ENCODE peak calls at places on chromosomes 1 and 21, in five cellular contexts. X is cardiac muscle cell, S is mammary epithelial cell, V is endothelial cell of umbilical vein, L is stomach. F is an unnamed sample.
A peak's percentile ranks its signal among the peaks of the same experiment; 100 is the strongest.

GRCh38 chr1:32948082-32948722 is 16.4 kb downstream of the RNF19B start:
- DNase-seq in X (no peak), S (no peak), V (no peak), L (no peak), F (no peak)

GRCh38 chr1:51548986-51549619 is 30.0 kb upstream of the EPS15 start:
- DNase-seq in X (no peak), S (no peak), V (peak; percentile 74), L (no peak), F (no peak)

GRCh38 chr1:90781429-90782020 is 64.4 kb upstream of the BARHL2 start:
- DNase-seq in X (no peak), S (no peak), V (no peak), L (no peak), F (peak; percentile 11)

GRCh38 chr1:43144228-43144627 is 27.9 kb downstream of the EBNA1BP2 start:
- DNase-seq in X (peak; percentile 74), S (peak; percentile 67), V (no peak), L (no peak), F (no peak)

GRCh38 chr1:219749370-219749769 is 136.5 kb upstream of the ZC3H11B start:
- DNase-seq in X (no peak), S (no peak), V (no peak), L (no peak), F (no peak)

GRCh38 chr1:177800386-177801058 is 169.3 kb downstream of the SEC16B start:
- DNase-seq in X (no peak), S (peak; percentile 86), V (no peak), L (no peak), F (no peak)

GRCh38 chr21:26846036-26846931 is 1.1 kb upstream of the ADAMTS1 start:
- DNase-seq in X (peak; percentile 93), S (peak; percentile 50), V (peak; percentile 59), L (peak; percentile 56), F (peak; percentile 82)

GRCh38 chr1:53860967-53861411 is 22.9 kb upstream of the NDC1 start:
- DNase-seq in X (peak; percentile 72), S (peak; percentile 30), V (peak; percentile 51), L (peak; percentile 39), F (no peak)

GRCh38 chr1:219317762-219318353 is 144.2 kb downstream of the LYPLAL1 start:
- DNase-seq in X (peak; percentile 53), S (no peak), V (peak; percentile 44), L (no peak), F (no peak)

GRCh38 chr1:181089017-181089776 is 697 bp downstream of the IER5 start:
- DNase-seq in X (no peak), S (no peak), V (no peak), L (peak; percentile 44), F (no peak)

GRCh38 chr1:117061986-117062415 is 1.9 kb downstream of the TTF2 start:
- DNase-seq in X (peak; percentile 82), S (peak; percentile 82), V (no peak), L (no peak), F (no peak)

GRCh38 chr21:44290327-44291077 is 4.8 kb downstream of the AIRE start:
- DNase-seq in X (no peak), S (no peak), V (no peak), L (no peak), F (no peak)

GRCh38 chr1:87976316-87976715 is 647.6 kb downstream of the LMO4 start:
- DNase-seq in X (no peak), S (no peak), V (no peak), L (no peak), F (no peak)

GRCh38 chr21:41500931-41501381 is 7.0 kb downstream of the TMPRSS2 start:
- DNase-seq in X (no peak), S (no peak), V (no peak), L (peak; percentile 74), F (no peak)

GRCh38 chr1:167301355-167301754 is 80.7 kb downstream of the POU2F1 start:
- DNase-seq in X (no peak), S (no peak), V (no peak), L (no peak), F (no peak)

GRCh38 chr1:205396972-205397616 is 24.8 kb downstream of the LEMD1 start:
- DNase-seq in X (peak; percentile 75), S (peak; percentile 52), V (peak; percentile 35), L (no peak), F (peak; percentile 71)

GRCh38 chr1:155514582-155515187 is 47.9 kb downstream of the ASH1L start:
- DNase-seq in X (peak; percentile 54), S (no peak), V (no peak), L (no peak), F (no peak)

GRCh38 chr1:172955161-172955821 is 95.5 kb downstream of the TNFSF18 start:
- DNase-seq in X (peak; percentile 54), S (no peak), V (peak; percentile 85), L (no peak), F (no peak)

GRCh38 chr1:182278144-182279054 is 113.2 kb downstream of the GLUL start:
- DNase-seq in X (no peak), S (no peak), V (no peak), L (no peak), F (no peak)

GRCh38 chr1:109570414-109570813 is 22.0 kb downstream of the GNAI3 start:
- DNase-seq in X (peak; percentile 54), S (peak; percentile 81), V (peak; percentile 24), L (no peak), F (no peak)

GRCh38 chr1:198575715-198576641 is 35.5 kb upstream of the ATP6V1G3 start:
- DNase-seq in X (no peak), S (peak; percentile 38), V (no peak), L (no peak), F (no peak)

GRCh38 chr1:66300986-66301451 is 232.9 kb upstream of the SGIP1 start:
- DNase-seq in X (peak; percentile 69), S (no peak), V (peak; percentile 86), L (no peak), F (no peak)

DNA sequence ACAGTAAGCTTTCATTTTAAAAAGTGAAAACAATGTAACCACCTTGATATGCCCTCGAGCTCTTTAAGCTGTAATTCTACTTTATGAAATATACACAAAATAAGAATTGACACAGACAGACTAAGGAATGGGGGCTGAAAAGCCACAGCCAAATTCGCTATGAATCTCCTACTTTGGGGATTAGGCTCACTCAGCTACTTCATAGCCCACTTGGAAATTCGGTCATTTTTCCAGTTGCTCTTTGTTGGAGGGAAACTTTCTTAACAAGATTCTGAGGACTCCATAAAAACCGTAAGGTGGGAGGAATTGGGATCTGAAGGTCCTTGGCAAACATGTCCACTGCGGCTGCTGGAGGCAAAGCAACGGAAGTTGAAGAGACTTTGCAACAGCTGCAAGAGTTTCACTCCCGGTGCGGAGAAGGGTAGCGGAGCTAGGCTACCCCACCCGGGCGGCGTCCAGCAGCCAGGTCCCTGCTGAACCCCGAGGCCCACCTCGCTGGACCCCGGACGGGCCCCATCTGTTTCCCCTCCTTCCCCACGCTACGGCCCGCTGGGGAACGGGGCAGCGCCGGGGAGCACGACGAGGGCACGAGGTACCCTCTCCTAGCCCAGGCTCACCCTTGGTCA is 634 bp downstream of the MYCBP start:
- DNase-seq in X (peak; percentile 38), S (peak; percentile 17), V (no peak), L (peak; percentile 27), F (no peak)
- H3K27ac ChIP-seq in X (peak overlapping the region; percentile 19), S (peak overlapping the region; percentile 57), V (peak overlapping the region; percentile 12), L (peak overlapping the region; percentile 74), F (peak overlapping the region; percentile 61)

GRCh38 chr1:179001451-179001850 is 24.2 kb upstream of the FAM20B start:
- DNase-seq in X (no peak), S (no peak), V (no peak), L (no peak), F (no peak)

GRCh38 chr1:179007233-179007632 is 18.5 kb upstream of the FAM20B start:
- DNase-seq in X (no peak), S (no peak), V (no peak), L (no peak), F (no peak)

GRCh38 chr1:179002552-179003345 is 22.9 kb upstream of the FAM20B start:
- DNase-seq in X (peak; percentile 74), S (peak; percentile 27), V (peak; percentile 63), L (peak; percentile 74), F (peak; percentile 67)

GRCh38 chr1:178999061-178999460 is 26.6 kb upstream of the FAM20B start:
- DNase-seq in X (no peak), S (no peak), V (no peak), L (no peak), F (no peak)

DNA sequence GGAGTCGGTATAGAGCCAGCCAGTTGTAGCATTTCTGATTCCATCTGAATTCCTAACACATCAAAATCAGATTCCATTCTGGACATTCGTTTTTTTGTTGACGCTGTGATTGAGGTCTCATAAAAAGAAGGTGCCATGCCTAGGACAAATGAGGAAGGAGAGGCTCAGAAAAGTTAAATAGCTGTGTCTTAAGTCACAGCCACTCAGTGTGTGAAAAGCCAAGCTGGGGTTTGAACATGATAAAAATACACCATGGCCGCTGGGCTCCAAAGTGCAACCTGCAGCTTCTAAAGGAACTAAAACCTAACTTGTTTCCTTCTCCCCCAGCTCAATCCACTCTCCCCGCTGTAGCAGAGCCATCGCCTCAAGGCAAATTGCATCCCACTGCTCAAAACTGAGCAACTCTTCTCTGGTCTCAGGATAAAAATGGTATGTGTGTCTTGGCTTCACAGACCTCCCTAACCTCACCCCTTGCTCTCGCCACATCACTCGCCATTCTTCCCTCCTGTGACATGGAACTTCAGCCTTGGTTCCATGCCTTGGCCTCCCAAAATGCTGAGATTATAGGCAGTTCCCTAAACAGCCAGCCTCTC is 22.1 kb upstream of the FAM20B start:
- DNase-seq in X (no peak), S (no peak), V (no peak), L (no peak), F (no peak)
- H3K4me3 ChIP-seq in X (no peak overlapping the region), S (no peak overlapping the region), V (no peak overlapping the region), L (no peak overlapping the region), F (no peak overlapping the region)

DNA sequence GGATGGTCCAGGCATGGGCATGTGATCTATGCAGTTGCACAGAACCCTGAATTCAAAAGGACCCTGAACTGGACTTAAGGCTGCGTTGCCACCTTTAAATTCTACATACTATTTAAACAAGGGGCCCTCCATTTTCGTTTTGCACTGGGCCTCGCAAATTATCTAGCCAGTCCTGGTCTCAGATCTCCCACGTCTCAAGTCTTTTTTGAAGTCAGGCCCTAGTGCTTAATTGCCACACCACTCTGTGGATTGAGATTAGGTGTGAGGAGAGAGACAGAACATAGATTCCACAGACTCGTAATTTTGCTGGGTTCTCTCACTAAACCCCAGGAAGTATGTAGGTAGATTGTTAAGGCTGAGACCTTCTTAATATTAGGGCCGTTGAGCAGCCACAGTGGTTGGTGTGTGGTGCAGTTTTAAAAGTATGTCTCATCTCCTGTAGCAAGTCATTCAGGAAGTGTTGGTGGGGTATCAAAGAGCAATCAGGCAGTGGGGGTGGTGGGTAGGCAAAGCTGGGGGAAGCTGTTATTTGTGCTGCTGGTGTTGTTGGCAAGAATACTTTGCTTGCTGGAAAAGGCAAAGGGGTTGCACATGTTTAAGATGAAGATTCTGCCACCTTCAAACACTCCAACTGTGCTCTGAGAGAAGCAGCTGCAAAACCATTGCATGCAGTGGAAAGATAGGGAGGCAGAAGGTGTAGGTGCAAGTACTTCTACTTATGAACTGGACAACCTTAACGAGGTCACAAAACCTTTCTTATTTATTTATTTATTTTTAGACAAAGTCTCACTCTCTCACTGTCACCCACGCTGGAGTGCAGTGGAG is 11.2 kb downstream of the CD84 start:
- DNase-seq in X (no peak), S (no peak), V (no peak), L (no peak), F (no peak)
- H3K27ac ChIP-seq in X (no peak overlapping the region), S (no peak overlapping the region), V (no peak overlapping the region), L (peak overlapping the region; percentile 19), F (no peak overlapping the region)

GRCh38 chr1:168945870-168946269 is 160.6 kb upstream of the ATP1B1 start:
- DNase-seq in X (peak; percentile 21), S (no peak), V (peak; percentile 64), L (peak; percentile 78), F (no peak)

GRCh38 chr1:168942165-168942564 is 164.3 kb upstream of the ATP1B1 start:
- DNase-seq in X (no peak), S (peak; percentile 26), V (no peak), L (no peak), F (no peak)

GRCh38 chr1:168939131-168939946 is 167.2 kb upstream of the ATP1B1 start:
- DNase-seq in X (no peak), S (no peak), V (peak; percentile 55), L (no peak), F (no peak)

GRCh38 chr1:168939947-168940223 is 166.6 kb upstream of the ATP1B1 start:
- DNase-seq in X (no peak), S (no peak), V (no peak), L (no peak), F (no peak)
- H3K4me3 ChIP-seq in X (no peak overlapping the region), S (no peak overlapping the region), V (no peak overlapping the region), L (no peak overlapping the region), F (no peak overlapping the region)

F was measured in dorsolateral prefrontal cortex.